ENCODE peak calls at places on chromosomes 1 and 21, in seven cellular contexts. D, Z, V, W, O, U and I are unnamed samples.

GRCh38 chr1:67850151-67850551 is 16.9 kb upstream of the GNG12 start:
- DNase-seq in D (no peak), Z (no peak), V (no peak), W (peak), O (peak), U (peak), I (peak)

GRCh38 chr1:93683234-93683633 is 1.6 kb upstream of the BCAR3 start:
- DNase-seq in D (no peak), Z (no peak), V (no peak), W (no peak), O (no peak), U (no peak), I (no peak)

GRCh38 chr1:37691497-37692077 is 729 bp upstream of the CDCA8 start:
- DNase-seq in D (no peak), Z (peak), V (no peak), W (peak), O (peak), U (peak), I (peak)

GRCh38 chr1:224271106-224271505 is 58.9 kb downstream of the NVL start:
- DNase-seq in D (no peak), Z (no peak), V (no peak), W (no peak), O (no peak), U (no peak), I (no peak)

GRCh38 chr1:116806245-116806644 is 52.0 kb downstream of the CD2 start:
- DNase-seq in D (no peak), Z (no peak), V (no peak), W (no peak), O (no peak), U (no peak), I (no peak)

GRCh38 chr1:147609358-147609757 is 61.0 kb downstream of the ACP6 start:
- DNase-seq in D (no peak), Z (no peak), V (no peak), W (no peak), O (no peak), U (no peak), I (no peak)

GRCh38 chr1:2859881-2860430 is 58.5 kb upstream of the TTC34 start:
- DNase-seq in D (no peak), Z (no peak), V (no peak), W (peak), O (no peak), U (no peak), I (no peak)

GRCh38 chr1:54842206-54842915 is 41.2 kb upstream of the TTC22 start:
- DNase-seq in D (no peak), Z (no peak), V (peak), W (no peak), O (no peak), U (no peak), I (no peak)

GRCh38 chr1:202072211-202072610 is 50.5 kb upstream of the GPR37L1 start:
- DNase-seq in D (no peak), Z (no peak), V (no peak), W (no peak), O (no peak), U (no peak), I (no peak)

GRCh38 chr1:243490748-243491686 is 235.2 kb downstream of the SDCCAG8 start:
- DNase-seq in D (no peak), Z (peak), V (peak), W (no peak), O (no peak), U (no peak), I (peak)

GRCh38 chr1:24105368-24106160 is 6.4 kb downstream of the MYOM3 start:
- DNase-seq in D (no peak), Z (no peak), V (no peak), W (no peak), O (no peak), U (no peak), I (no peak)

GRCh38 chr21:35649186-35649585 is 411.1 kb downstream of the SETD4 start:
- DNase-seq in D (no peak), Z (no peak), V (no peak), W (peak), O (peak), U (no peak), I (peak)

DNA sequence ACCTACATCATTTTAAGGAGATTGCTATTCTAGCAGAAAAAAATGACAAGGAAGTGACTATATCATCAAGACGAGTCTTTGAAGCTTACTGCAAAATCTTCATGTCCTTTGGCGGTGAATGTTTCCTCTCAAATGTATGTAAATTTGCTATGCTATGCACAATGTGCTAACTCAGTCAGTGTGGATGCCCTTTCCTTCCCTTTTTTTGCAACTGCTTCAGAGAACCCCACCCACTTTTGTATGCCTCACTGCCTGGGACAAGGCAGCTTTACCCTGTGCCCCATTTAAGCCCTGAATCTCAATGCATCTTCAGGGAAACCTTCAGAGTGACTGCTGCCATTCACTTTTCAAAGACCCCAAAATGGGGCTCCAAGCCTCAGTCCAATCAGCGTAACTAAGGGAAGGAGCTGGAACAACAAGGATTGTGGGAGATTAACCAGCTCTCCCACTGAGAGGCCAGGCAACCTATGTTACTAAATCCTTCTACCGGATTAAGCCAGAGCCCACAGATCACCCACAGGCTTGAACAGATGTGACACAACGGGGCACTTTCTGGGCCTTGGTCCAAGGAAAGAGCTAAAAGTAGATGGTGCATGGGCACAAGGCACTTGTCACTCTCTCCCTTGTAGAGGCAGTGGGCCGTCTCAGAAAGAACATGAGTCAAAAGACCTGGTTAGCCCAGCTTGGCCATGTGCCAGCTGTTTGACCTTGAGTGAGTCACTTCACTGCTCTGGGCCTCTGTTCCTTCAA is 154.4 kb downstream of the PLPP3 start:
- DNase-seq in D (no peak), Z (no peak), V (no peak), W (peak), O (peak), U (peak), I (peak)
- H3K23ac ChIP-seq in D (no peak), Z (no peak), V (no peak), W (no peak), O (no peak), U (no peak), I (no peak)

DNA sequence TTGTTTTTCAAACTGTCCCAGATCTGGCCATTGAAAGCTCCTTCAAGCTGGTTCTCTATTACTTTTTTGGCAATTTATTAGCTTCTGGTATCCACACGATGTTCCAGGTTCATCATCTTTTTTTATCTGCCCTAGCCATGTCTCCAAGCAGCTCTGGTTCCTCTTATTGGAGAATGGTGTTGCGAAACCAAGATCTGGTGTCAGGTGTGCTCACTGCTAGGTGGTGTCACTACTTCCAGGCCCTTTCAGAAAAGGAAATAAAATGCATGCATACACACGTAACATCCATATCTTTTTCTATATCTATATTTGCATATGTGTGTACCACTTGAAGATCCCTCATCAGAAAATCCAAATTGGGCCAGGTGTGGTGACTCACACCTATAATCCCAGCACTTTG is 53.3 kb downstream of the GATAD2B start:
- DNase-seq in D (no peak), Z (no peak), V (no peak), W (no peak), O (no peak), U (no peak), I (no peak)
- H3K23ac ChIP-seq in D (no peak), Z (no peak), V (no peak), W (no peak), O (no peak), U (no peak), I (no peak)

GRCh38 chr1:59593798-59594790 is 220.7 kb upstream of the HOOK1 start:
- DNase-seq in D (no peak), Z (no peak), V (no peak), W (no peak), O (no peak), U (no peak), I (no peak)
- H3K23ac ChIP-seq in D (no peak), Z (no peak), V (no peak), W (no peak), O (no peak), U (no peak), I (peak)

GRCh38 chr1:231420299-231420958 is 1.7 kb downstream of the EGLN1 start:
- DNase-seq in D (peak), Z (no peak), V (no peak), W (peak), O (peak), U (peak), I (peak)

GRCh38 chr1:231418101-231418740 is 3.9 kb downstream of the EGLN1 start:
- DNase-seq in D (no peak), Z (no peak), V (no peak), W (no peak), O (no peak), U (no peak), I (peak)

GRCh38 chr1:231419738-231420298 is 2.3 kb downstream of the EGLN1 start:
- DNase-seq in D (no peak), Z (no peak), V (no peak), W (no peak), O (peak), U (no peak), I (peak)

GRCh38 chr1:231418741-231419107 is 3.4 kb downstream of the EGLN1 start:
- DNase-seq in D (no peak), Z (no peak), V (no peak), W (no peak), O (no peak), U (no peak), I (no peak)

DNA sequence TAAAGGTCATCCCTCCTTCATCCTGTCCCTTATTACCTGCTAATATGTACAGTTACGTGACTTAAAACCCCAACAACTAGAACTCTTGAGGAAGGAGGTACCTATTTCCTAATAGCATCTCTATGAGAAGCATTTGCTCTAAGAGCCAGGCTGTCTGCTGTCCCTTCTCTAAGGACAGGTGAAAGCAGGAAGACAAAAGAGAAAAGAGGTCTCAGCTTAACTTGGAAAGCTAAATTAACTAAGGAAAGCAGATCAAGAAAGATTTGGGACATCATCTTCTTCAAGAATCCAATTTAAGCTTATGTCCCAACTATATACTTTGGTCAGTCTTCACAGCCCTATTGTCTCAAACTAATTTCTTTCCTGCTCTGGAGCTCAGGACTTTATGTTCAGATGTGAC is 2.9 kb downstream of the EGLN1 start:
- DNase-seq in D (no peak), Z (no peak), V (no peak), W (no peak), O (no peak), U (no peak), I (no peak)
- H3K23ac ChIP-seq in D (no peak), Z (no peak), V (no peak), W (no peak), O (no peak), U (no peak), I (peak)

DNA sequence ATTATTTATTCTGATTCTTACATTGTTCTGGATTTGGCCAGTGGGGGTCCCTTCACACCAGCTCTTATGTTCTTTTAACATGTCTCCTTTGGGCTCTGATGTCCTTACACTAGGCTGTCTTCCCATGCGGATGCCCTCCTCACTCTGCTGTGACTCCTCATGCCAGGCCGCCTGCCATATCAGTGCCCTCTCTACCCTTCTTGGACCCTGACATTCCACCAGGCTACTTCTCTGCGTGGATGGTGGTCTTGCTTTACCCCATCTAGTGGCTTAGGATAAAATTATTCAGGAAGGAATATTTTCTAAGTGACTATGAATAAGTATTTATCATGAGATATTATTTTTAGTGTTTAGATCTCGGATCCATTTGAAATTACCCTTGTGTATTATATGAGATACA is 21.2 kb downstream of the ATF6 start:
- DNase-seq in D (no peak), Z (no peak), V (no peak), W (no peak), O (no peak), U (no peak), I (no peak)
- H3K23ac ChIP-seq in D (no peak), Z (no peak), V (no peak), W (no peak), O (no peak), U (no peak), I (no peak)

DNA sequence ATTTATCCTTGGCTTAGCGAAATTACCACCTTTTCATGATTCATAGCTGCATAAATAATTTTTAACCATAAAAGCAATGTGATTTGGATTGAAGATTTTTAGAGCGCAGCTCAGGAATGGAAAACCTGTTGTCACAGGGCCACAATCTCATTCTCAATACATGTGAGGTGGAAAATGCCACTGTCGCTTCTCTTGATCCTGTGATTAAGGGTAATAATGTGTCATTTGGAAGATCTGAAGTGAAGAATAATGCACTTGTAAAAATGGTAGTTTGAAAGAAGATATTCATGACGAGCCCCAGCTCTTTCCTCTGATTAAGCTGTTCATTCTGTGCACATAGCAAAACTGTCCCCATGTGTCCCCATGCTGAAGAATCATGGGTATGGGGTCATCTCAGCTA is 230.4 kb downstream of the BACH1 start:
- DNase-seq in D (no peak), Z (no peak), V (no peak), W (no peak), O (no peak), U (no peak), I (no peak)
- H3K23ac ChIP-seq in D (no peak), Z (no peak), V (no peak), W (no peak), O (no peak), U (no peak), I (no peak)

GRCh38 chr1:200442537-200443169 is 32.8 kb upstream of the ZNF281 start:
- DNase-seq in D (no peak), Z (no peak), V (no peak), W (no peak), O (no peak), U (no peak), I (no peak)
- H3K23ac ChIP-seq in D (no peak), Z (no peak), V (no peak), W (no peak), O (no peak), U (no peak), I (peak)

GRCh38 chr1:1037366-1038327 is 17.7 kb downstream of the AGRN start:
- DNase-seq in D (no peak), Z (no peak), V (no peak), W (no peak), O (no peak), U (no peak), I (no peak)
- H3K23ac ChIP-seq in D (peak), Z (no peak), V (no peak), W (no peak), O (no peak), U (no peak), I (no peak)